ENCODE peak calls at places on chromosomes 12 and 14, in five cellular contexts. C is GM12878, J is H1, M is HCT116, W is endothelial cell of umbilical vein. T is an unnamed sample.

GRCh38 chr12:106078358-106079025 is 60.3 kb downstream of the NUAK1 start:
- DNase-seq in C (no peak), J (no peak), M (no peak), W (peak), T (no peak)

GRCh38 chr12:76030378-76031080 is 1.0 kb downstream of the PHLDA1 start:
- DNase-seq in C (no peak), J (no peak), M (no peak), W (peak), T (no peak)

GRCh38 chr12:91189526-91189925 is 6.9 kb upstream of the DCN start:
- DNase-seq in C (no peak), J (no peak), M (no peak), W (no peak), T (no peak)

GRCh38 chr14:94099006-94099405 is 11.5 kb upstream of the IFI27 start:
- DNase-seq in C (no peak), J (no peak), M (no peak), W (no peak), T (no peak)

GRCh38 chr12:90512518-90512917 is 442.5 kb downstream of the CCER1 start:
- DNase-seq in C (no peak), J (no peak), M (no peak), W (no peak), T (no peak)

GRCh38 chr12:24398605-24399004 is 449.1 kb upstream of the SOX5 start:
- DNase-seq in C (no peak), J (no peak), M (no peak), W (no peak), T (no peak)

GRCh38 chr14:103391048-103391447 is 5.8 kb downstream of the MARK3 start:
- DNase-seq in C (no peak), J (no peak), M (peak), W (peak), T (no peak)

GRCh38 chr12:104672501-104673265 is 215.9 kb downstream of the CHST11 start:
- DNase-seq in C (no peak), J (no peak), M (no peak), W (no peak), T (no peak)

GRCh38 chr14:34853041-34853440 is 22.1 kb downstream of the BAZ1A start:
- DNase-seq in C (no peak), J (no peak), M (no peak), W (peak), T (no peak)

GRCh38 chr14:77485256-77485655 is 13.4 kb downstream of the ISM2 start:
- DNase-seq in C (no peak), J (no peak), M (no peak), W (no peak), T (no peak)

GRCh38 chr14:21723431-21724045 is 49.9 kb upstream of the OR4E1 start:
- DNase-seq in C (no peak), J (peak), M (peak), W (no peak), T (peak)

GRCh38 chr12:96193725-96194571 is at the start of gene ELK3:
- DNase-seq in C (no peak), J (no peak), M (no peak), W (peak), T (no peak)

GRCh38 chr12:2640709-2641108 is 154.1 kb upstream of the FKBP4 start:
- DNase-seq in C (no peak), J (no peak), M (peak), W (peak), T (no peak)

GRCh38 chr14:59301354-59301753 is 112.9 kb downstream of the DAAM1 start:
- DNase-seq in C (peak), J (no peak), M (no peak), W (peak), T (no peak)
- H3K9ac ChIP-seq in C (no peak), J (no peak), M (no peak), W (no peak), T (no peak)

GRCh38 chr12:32400866-32401265 is 1.5 kb downstream of the FGD4 start:
- DNase-seq in C (no peak), J (no peak), M (no peak), W (peak), T (no peak)
- TF ChIP-seq POLR2AphosphoS5 in C (no peak), J (no peak), M (no peak), W (no peak), T (no peak)

GRCh38 chr12:662541-663292 is 528 bp downstream of the NINJ2 start:
- DNase-seq in C (no peak), J (no peak), M (no peak), W (no peak), T (no peak)
- H3K27ac ChIP-seq in C (peak), J (no peak), M (no peak), W (no peak), T (no peak)

GRCh38 chr14:60722836-60723217 is 1.3 kb downstream of the SIX4 start:
- DNase-seq in C (no peak), J (no peak), M (no peak), W (peak), T (no peak)
- H3K9ac ChIP-seq in C (no peak), J (peak), M (peak), W (peak), T (peak)

GRCh38 chr12:130335517-130336392 is 1.9 kb upstream of the PIWIL1 start:
- DNase-seq in C (peak), J (no peak), M (peak), W (peak), T (peak)
- TF ChIP-seq POLR2AphosphoS5 in C (no peak), J (no peak), M (no peak), W (no peak), T (no peak)

DNA sequence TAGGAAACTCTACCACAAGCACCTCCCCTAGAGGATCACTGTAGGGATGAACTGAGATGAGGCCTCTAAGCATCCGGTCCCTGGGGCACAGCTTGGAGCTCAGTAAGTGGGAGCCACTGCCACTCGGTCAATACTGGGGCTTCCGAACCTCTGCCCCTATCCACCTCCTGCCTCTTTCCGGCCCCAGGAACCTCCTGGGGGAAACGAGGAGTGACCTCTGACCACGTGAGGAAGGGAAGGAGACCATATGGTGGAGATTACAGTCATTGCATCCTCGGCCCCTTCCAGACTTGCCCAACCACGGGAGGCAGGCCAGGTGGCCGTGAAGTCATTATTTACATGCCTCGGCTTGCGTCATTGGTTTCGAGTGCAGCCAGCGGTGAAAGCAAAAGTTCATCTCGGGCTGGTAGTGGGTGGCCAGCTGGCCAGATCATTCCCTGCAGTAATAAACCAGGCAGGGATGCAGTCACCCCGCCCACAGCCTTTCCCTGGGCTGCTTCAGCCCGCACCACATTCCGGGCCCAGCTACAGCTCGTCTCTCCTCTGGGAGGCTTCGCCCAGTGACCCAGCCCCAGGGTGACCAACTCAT is 65.4 kb downstream of the C14orf132 start:
- DNase-seq in C (no peak), J (no peak), M (no peak), W (peak), T (no peak)
- H3K27ac ChIP-seq in C (no peak), J (no peak), M (no peak), W (no peak), T (no peak)

DNA sequence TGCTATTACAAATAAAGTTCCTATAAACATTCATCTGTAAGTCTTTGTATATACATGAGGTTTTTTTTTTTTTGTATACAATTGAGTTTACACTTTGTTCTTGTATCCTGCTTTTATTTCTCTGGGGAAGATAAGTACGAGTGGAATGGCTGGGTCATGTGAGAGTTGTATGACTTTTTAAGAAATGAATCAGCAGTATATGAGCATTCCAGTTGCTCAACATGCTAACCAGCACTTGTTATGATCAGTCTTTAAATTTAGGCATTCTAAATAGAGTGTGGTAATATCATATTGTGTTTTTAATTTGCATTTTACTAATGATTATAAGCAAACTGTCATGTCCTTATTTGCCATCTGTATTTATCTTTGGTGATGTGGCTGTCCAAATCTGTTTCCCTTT is 44.7 kb upstream of the AMIGO2 start:
- DNase-seq in C (no peak), J (no peak), M (no peak), W (no peak), T (no peak)
- H3K9ac ChIP-seq in C (no peak), J (no peak), M (no peak), W (no peak), T (no peak)

DNA sequence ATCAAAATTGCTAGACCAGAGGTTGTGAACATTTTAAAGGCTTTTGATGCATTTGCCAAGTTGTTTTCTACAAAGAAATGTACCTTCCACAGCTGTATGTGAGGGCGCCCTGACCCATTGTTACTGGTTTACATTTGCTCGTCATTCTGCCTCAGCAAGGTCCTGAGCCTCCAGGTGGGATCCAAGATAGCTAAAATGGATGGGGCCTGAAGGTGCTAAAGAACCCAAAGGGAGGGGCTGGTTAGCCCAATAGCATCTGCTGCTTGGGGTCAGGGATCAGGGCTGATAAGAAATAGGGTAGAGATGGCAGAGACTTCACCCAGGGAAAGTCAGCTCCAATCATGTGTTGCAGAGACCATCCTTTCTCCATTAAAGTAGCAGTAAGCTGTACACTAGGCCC is 43.1 kb downstream of the GALNT16 start:
- DNase-seq in C (no peak), J (no peak), M (no peak), W (no peak), T (no peak)
- TF ChIP-seq POLR2AphosphoS5 in C (no peak), J (no peak), M (no peak), W (no peak), T (no peak)